ENCODE peak calls at places on chromosomes 4 and X, in ten cellular contexts. N, K, G, E, U, D, C, V, Q and R are unnamed samples.

GRCh38 chrX:69614896-69615295 is 1.0 kb upstream of the EDA start:
- DNase-seq in N (peak), K (no peak), G (peak), E (no peak), U (no peak), D (no peak), C (no peak), V (no peak), Q (no peak), R (no peak)

GRCh38 chr4:92381640-92382039 is 77.9 kb downstream of the GRID2 start:
- DNase-seq in N (no peak), K (peak), G (no peak), E (no peak), U (no peak), D (no peak), C (no peak), V (no peak), Q (no peak), R (no peak)

GRCh38 chrX:17376381-17377046 is 1.5 kb downstream of the NHS start:
- DNase-seq in N (peak), K (peak), G (peak), E (no peak), U (peak), D (no peak), C (no peak), V (no peak), Q (peak), R (no peak)

GRCh38 chr4:17688011-17688441 is 73.6 kb downstream of the MED28 start:
- DNase-seq in N (no peak), K (peak), G (no peak), E (no peak), U (no peak), D (no peak), C (no peak), V (no peak), Q (no peak), R (no peak)

GRCh38 chrX:30690330-30690729 is 37.1 kb downstream of the GK start:
- DNase-seq in N (no peak), K (no peak), G (no peak), E (no peak), U (no peak), D (peak), C (no peak), V (no peak), Q (no peak), R (no peak)

GRCh38 chr4:16000708-16001483 is 37.9 kb upstream of the FGFBP2 start:
- DNase-seq in N (no peak), K (no peak), G (no peak), E (no peak), U (no peak), D (no peak), C (no peak), V (no peak), Q (no peak), R (no peak)

GRCh38 chrX:67724359-67725110 is 180.7 kb downstream of the AR start:
- DNase-seq in N (no peak), K (no peak), G (no peak), E (no peak), U (no peak), D (peak), C (no peak), V (no peak), Q (no peak), R (no peak)

GRCh38 chr4:110025057-110025456 is 112.4 kb downstream of the EGF start:
- DNase-seq in N (no peak), K (no peak), G (no peak), E (no peak), U (no peak), D (no peak), C (no peak), V (no peak), Q (no peak), R (no peak)

GRCh38 chr4:54231419-54232150 is 2.5 kb downstream of the PDGFRA start:
- DNase-seq in N (peak), K (no peak), G (peak), E (peak), U (no peak), D (peak), C (no peak), V (no peak), Q (no peak), R (no peak)

GRCh38 chrX:45322382-45322781 is 121.7 kb upstream of the DIPK2B start:
- DNase-seq in N (peak), K (peak), G (peak), E (no peak), U (peak), D (peak), C (peak), V (no peak), Q (peak), R (peak)

GRCh38 chr4:119227690-119228089 is 15.2 kb downstream of the USP53 start:
- DNase-seq in N (no peak), K (no peak), G (no peak), E (no peak), U (no peak), D (no peak), C (no peak), V (no peak), Q (no peak), R (no peak)

GRCh38 chrX:16140448-16140847 is 17.1 kb downstream of the GRPR start:
- DNase-seq in N (no peak), K (no peak), G (no peak), E (no peak), U (no peak), D (no peak), C (no peak), V (no peak), Q (no peak), R (no peak)

GRCh38 chr4:7171191-7171900 is 21.0 kb upstream of the SORCS2 start:
- DNase-seq in N (no peak), K (peak), G (no peak), E (no peak), U (no peak), D (no peak), C (no peak), V (no peak), Q (no peak), R (no peak)

GRCh38 chr4:132737344-132737743 is 411.8 kb upstream of the PCDH10 start:
- DNase-seq in N (no peak), K (no peak), G (no peak), E (no peak), U (no peak), D (no peak), C (no peak), V (no peak), Q (no peak), R (no peak)
- TF ChIP-seq CTCF in N (no peak), K (no peak), G (no peak), E (no peak), U (no peak), D (no peak), C (peak), V (no peak), Q (peak), R (no peak)

GRCh38 chr4:153232768-153233167 is 28.5 kb downstream of the TRIM2 start:
- DNase-seq in N (peak), K (peak), G (no peak), E (peak), U (peak), D (no peak), C (no peak), V (no peak), Q (no peak), R (peak)
- H3K4me3 ChIP-seq in N (no peak), K (no peak), G (no peak), E (no peak), U (no peak), D (no peak), C (no peak), V (no peak), Q (no peak), R (no peak)

DNA sequence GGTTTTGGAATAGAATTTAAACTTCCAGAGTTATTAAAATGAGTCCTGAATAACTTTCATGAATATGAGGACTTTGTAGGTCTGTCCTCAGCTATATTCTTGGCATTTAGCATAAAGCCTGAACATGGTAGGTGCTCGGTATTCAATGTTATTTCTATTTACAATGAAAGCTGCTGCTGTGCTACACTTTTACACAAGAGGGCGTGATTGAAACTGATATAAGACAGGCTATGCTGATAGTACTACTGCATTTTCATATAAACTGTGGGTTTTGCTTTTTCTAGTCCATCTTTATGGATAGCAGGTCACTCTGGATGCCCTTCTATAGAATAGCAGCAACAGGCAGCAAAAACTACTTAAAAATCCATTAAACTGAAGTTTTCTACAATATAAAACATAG is 12.3 kb upstream of the GNPDA2 start:
- DNase-seq in N (no peak), K (no peak), G (no peak), E (no peak), U (no peak), D (no peak), C (no peak), V (no peak), Q (peak), R (peak)
- TF ChIP-seq CTCF in N (no peak), K (no peak), G (no peak), E (peak), U (no peak), D (peak), C (peak), V (no peak), Q (peak), R (peak)

DNA sequence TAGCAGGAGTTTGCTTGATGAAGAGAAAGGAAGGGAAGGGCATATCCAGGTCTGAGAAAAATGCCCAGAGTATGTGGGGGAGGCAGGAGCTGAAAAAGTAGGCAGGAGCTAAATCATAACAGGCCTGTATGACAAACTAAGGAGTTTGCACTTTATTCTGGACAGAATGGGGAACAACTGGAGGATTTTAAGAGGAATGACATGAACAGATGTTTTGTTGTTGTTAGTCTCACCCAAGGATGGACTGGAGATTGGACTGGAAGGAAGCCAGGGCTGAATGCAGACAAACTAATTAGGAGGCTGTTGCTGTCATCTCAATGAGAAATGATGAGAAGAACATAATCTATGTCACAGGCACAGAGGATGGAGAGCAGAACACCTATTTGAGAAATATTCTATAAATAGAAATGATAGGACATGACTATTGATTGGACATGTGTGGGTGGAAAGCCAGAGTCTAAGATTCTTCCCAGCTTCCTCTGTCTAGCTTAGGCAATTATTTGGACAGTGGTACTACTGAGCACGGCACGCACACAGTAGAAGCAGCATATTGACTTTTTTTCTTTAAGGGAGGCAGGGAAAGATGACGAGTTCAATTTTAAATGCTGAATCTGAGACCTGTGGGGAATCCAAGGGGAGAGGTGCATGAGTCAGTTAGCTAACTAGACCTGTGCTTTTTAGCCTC is 1.1 kb upstream of the USO1 start:
- DNase-seq in N (no peak), K (peak), G (no peak), E (peak), U (no peak), D (peak), C (no peak), V (no peak), Q (peak), R (no peak)
- H3K4me3 ChIP-seq in N (peak), K (peak), G (peak), E (peak), U (peak), D (peak), C (peak), V (peak), Q (peak), R (peak)

GRCh38 chr4:140330311-140330900 is 43.0 kb upstream of the SCOC start:
- DNase-seq in N (no peak), K (peak), G (no peak), E (no peak), U (peak), D (peak), C (no peak), V (no peak), Q (peak), R (peak)
- TF ChIP-seq CTCF in N (peak), K (peak), G (peak), E (peak), U (peak), D (peak), C (peak), V (peak), Q (peak), R (no peak)

GRCh38 chrX:51395807-51396728 is 63.4 kb downstream of the NUDT10 start:
- DNase-seq in N (no peak), K (no peak), G (peak), E (no peak), U (no peak), D (no peak), C (no peak), V (peak), Q (peak), R (peak)

DNA sequence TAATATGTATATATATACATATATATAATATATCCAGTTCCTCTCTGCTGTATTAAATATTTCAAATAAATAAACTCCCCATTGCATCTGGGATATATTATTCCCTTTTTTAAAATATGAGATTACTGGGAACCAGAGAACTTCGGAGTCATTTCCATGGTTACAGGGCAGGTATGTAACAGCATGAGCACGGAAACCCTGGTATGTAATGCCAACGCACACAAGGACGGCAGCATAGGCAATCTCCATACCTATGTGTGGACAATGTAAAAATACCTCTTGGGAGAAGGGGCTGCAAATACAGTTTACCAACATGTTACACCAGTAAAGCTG is 62.8 kb downstream of the NUDT10 start:
- DNase-seq in N (no peak), K (no peak), G (no peak), E (no peak), U (no peak), D (no peak), C (no peak), V (no peak), Q (no peak), R (no peak)
- H3K4me3 ChIP-seq in N (no peak), K (no peak), G (peak), E (peak), U (no peak), D (no peak), C (no peak), V (peak), Q (no peak), R (no peak)

DNA sequence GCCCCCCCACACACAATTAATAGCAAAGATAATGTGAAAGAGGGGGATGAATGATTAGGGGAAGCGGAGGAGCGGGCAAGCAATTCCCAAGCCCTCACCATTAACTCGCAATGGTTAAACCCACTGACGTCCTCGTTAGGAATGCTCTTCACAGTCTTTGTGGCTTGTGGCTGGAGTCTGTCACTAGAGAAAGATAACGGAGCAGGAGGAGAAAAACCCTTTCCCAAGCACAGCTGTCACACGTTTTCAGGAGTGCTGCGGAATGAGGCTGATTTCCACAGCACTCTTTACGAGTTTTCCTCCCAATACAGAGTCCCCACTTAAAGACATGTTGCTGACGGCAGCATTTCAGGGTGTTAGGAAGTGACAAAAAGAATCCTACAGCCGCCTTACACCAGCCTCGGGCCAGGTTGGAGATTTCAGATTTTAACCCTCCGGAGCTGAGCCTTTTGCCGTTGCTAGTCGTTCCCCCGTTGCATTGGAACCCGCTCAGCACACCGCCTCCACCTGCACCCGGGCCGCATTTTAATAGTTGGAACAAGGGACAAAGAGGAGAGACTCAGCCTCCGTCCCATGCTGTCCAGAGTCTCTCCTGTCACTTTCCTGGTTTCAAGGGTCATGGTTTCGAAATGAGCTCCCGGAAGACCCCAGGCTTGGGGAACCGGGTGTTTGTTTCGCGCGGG is 92.2 kb downstream of the GEMIN8 start:
- DNase-seq in N (no peak), K (no peak), G (no peak), E (no peak), U (no peak), D (peak), C (no peak), V (no peak), Q (no peak), R (no peak)
- TF ChIP-seq CTCF in N (no peak), K (no peak), G (no peak), E (no peak), U (no peak), D (no peak), C (no peak), V (no peak), Q (no peak), R (no peak)